ENCODE peak calls at places on chromosomes 4 and X, in four cellular contexts. K is Karpas-422, Q is hepatocyte, P is HepG2. V is an unnamed sample.

GRCh38 chr4:41887821-41888699 is 47.2 kb upstream of the TMEM33 start:
- DNase-seq in K (peak), Q (peak), P (peak), V (peak)

GRCh38 chr4:13309751-13310150 is 174.4 kb downstream of the RAB28 start:
- DNase-seq in K (no peak), Q (no peak), P (no peak), V (no peak)

GRCh38 chrX:110218591-110218990 is 99.3 kb downstream of the AMMECR1 start:
- DNase-seq in K (no peak), Q (no peak), P (no peak), V (no peak)

GRCh38 chrX:148448686-148449085 is 51.7 kb upstream of the AFF2 start:
- DNase-seq in K (peak), Q (no peak), P (no peak), V (no peak)

GRCh38 chrX:88425739-88426138 is 321.3 kb upstream of the CPXCR1 start:
- DNase-seq in K (peak), Q (peak), P (peak), V (no peak)

GRCh38 chr4:104393649-104394048 is 101.0 kb downstream of the CXXC4 start:
- DNase-seq in K (no peak), Q (no peak), P (no peak), V (peak)

GRCh38 chr4:20393486-20394100 is 141.9 kb downstream of the SLIT2 start:
- DNase-seq in K (no peak), Q (no peak), P (no peak), V (no peak)

GRCh38 chr4:26325191-26325590 is 4.4 kb downstream of the RBPJ start:
- DNase-seq in K (peak), Q (peak), P (peak), V (peak)

GRCh38 chr4:20474119-20474518 is 222.4 kb downstream of the SLIT2 start:
- DNase-seq in K (no peak), Q (peak), P (no peak), V (no peak)

GRCh38 chrX:3320471-3321046 is 25.9 kb downstream of the MXRA5 start:
- DNase-seq in K (no peak), Q (no peak), P (no peak), V (no peak)

GRCh38 chrX:39519566-39520301 is 578.0 kb downstream of the BCOR start:
- DNase-seq in K (no peak), Q (no peak), P (no peak), V (no peak)

GRCh38 chrX:74419861-74420193 is 1.5 kb upstream of the SLC16A2 start:
- DNase-seq in K (no peak), Q (peak), P (no peak), V (no peak)

GRCh38 chr4:26962720-26963119 is 102.1 kb downstream of the STIM2 start:
- DNase-seq in K (no peak), Q (no peak), P (no peak), V (no peak)

GRCh38 chrX:118976599-118977340 is 2.4 kb downstream of the LONRF3 start:
- DNase-seq in K (peak), Q (peak), P (no peak), V (peak)

GRCh38 chr4:81255524-81255923 is 40.5 kb upstream of the PRKG2 start:
- DNase-seq in K (no peak), Q (peak), P (no peak), V (peak)

GRCh38 chrX:153444333-153445011 is 1.4 kb downstream of the TREX2 start:
- DNase-seq in K (no peak), Q (no peak), P (no peak), V (no peak)

GRCh38 chr4:175435437-175435836 is 376.6 kb downstream of the GPM6A start:
- DNase-seq in K (no peak), Q (no peak), P (no peak), V (no peak)
- H3K4me3 ChIP-seq in K (no peak), Q (no peak), P (no peak), V (no peak)

GRCh38 chrX:24235084-24235710 is 78.7 kb downstream of the SUPT20HL2 start:
- DNase-seq in K (no peak), Q (no peak), P (no peak), V (no peak)
- H2AFZ ChIP-seq in K (peak), Q (no peak), P (no peak), V (no peak)

DNA sequence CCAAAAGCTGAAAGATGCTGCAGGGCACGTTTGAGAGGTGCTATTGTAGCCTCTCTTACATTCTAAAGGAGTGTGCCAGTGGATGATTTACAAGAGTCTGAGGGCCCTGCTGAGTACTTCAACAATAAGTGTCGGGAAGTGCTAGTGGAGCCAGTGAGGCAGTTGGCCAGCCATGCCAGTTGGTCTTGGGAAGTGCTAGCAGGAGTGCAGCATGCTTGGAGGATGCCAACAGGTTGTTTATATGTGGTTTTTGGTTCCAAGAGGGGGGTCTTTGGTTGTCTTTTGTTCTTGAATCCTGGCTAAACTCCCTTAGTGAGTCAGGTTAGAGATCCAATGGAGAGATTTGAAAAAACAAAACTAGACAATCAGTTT is 335.3 kb downstream of the PABPC4L start:
- DNase-seq in K (no peak), Q (no peak), P (no peak), V (no peak)
- H3K4me2 ChIP-seq in K (no peak), Q (no peak), P (no peak), V (no peak)

GRCh38 chr4:48329976-48330375 is 11.4 kb upstream of the SLAIN2 start:
- DNase-seq in K (no peak), Q (no peak), P (no peak), V (peak)
- H3K4me3 ChIP-seq in K (no peak), Q (no peak), P (no peak), V (no peak)

DNA sequence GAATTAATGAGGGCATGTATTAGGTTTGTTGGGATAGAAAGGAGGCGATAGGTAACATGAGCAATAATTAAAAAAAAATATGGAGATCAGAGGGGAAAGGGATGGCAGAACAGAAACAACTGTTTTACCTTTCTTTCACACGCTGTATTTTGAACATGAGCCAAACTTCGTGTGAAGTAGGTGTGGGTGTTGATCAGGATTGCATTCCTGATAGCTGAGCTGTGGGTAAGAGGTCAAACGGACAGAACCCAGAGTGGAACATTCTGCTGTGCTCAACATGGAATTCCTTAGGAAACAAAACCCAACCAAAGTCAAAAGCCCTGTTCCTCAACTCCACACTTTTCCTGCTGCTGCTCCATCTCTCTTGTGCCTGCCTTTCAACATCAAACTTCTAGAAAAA is 162.5 kb upstream of the CASK start:
- DNase-seq in K (no peak), Q (peak), P (no peak), V (no peak)
- H2AFZ ChIP-seq in K (no peak), Q (no peak), P (no peak), V (no peak)

GRCh38 chr4:25101836-25102235 is 58.4 kb downstream of the SEPSECS start:
- DNase-seq in K (no peak), Q (no peak), P (no peak), V (no peak)

GRCh38 chr4:25107827-25108516 is 52.3 kb downstream of the SEPSECS start:
- DNase-seq in K (no peak), Q (no peak), P (peak), V (no peak)

GRCh38 chr4:25106363-25107151 is 53.7 kb downstream of the SEPSECS start:
- DNase-seq in K (no peak), Q (no peak), P (no peak), V (no peak)

GRCh38 chr4:25103423-25103822 is 56.8 kb downstream of the SEPSECS start:
- DNase-seq in K (no peak), Q (no peak), P (no peak), V (peak)

GRCh38 chr4:25104561-25104960 is 55.7 kb downstream of the SEPSECS start:
- DNase-seq in K (no peak), Q (no peak), P (no peak), V (peak)
- H3K4me2 ChIP-seq in K (no peak), Q (no peak), P (no peak), V (no peak)

GRCh38 chr4:123890889-123891288 is 494.3 kb downstream of the SPRY1 start:
- DNase-seq in K (no peak), Q (no peak), P (no peak), V (no peak)

GRCh38 chr4:123892997-123893745 is 496.6 kb downstream of the SPRY1 start:
- DNase-seq in K (no peak), Q (no peak), P (peak), V (no peak)

GRCh38 chr4:123891901-123892300 is 495.3 kb downstream of the SPRY1 start:
- DNase-seq in K (no peak), Q (no peak), P (no peak), V (no peak)

GRCh38 chr4:123892368-123892961 is 495.9 kb downstream of the SPRY1 start:
- DNase-seq in K (no peak), Q (no peak), P (no peak), V (no peak)

GRCh38 chr4:123893746-123894095 is 497.1 kb downstream of the SPRY1 start:
- DNase-seq in K (no peak), Q (no peak), P (no peak), V (no peak)
- H3K4me3 ChIP-seq in K (no peak), Q (no peak), P (no peak), V (no peak)

V was measured in osteoblast.